ENCODE peak calls at places on chromosomes 7 and 10, in four cellular contexts. P, B, S and T are unnamed samples.
A peak's percentile ranks its signal among the peaks of the same experiment; 100 is the strongest.

GRCh38 chr7:76047305-76047810 is 442 bp downstream of the STYXL1 start:
- DNase-seq in B (no peak), S (no peak), P (no peak), T (no peak)

GRCh38 chr10:7039859-7040258 is 371.0 kb downstream of the SFMBT2 start:
- DNase-seq in B (no peak), S (no peak), P (no peak), T (no peak)

GRCh38 chr10:50325449-50326188 is 74.3 kb upstream of the ASAH2 start:
- DNase-seq in P (peak; percentile 52), S (peak; percentile 51), B (peak; percentile 41), T (peak; percentile 48)

GRCh38 chr7:114944742-114945625 is 23.1 kb downstream of the MDFIC start:
- DNase-seq in S (no peak), B (no peak), P (peak; percentile 31), T (peak; percentile 50)

GRCh38 chr7:64999165-65000004 is 7.1 kb downstream of the ERV3-1 start:
- DNase-seq in B (no peak), S (no peak), P (peak; percentile 57), T (no peak)

GRCh38 chr7:156430109-156430508 is 210.5 kb upstream of the RNF32 start:
- DNase-seq in S (no peak), B (no peak), P (no peak), T (no peak)

GRCh38 chr10:89373916-89374711 is 3.7 kb upstream of the IFIT1B start:
- DNase-seq in P (peak; percentile 91), S (peak; percentile 78), B (no peak), T (no peak)

GRCh38 chr7:39589323-39590111 is 23.3 kb downstream of the YAE1 start:
- DNase-seq in B (peak; percentile 79), P (no peak), S (no peak), T (peak; percentile 78)

GRCh38 chr7:77903597-77903996 is 105.0 kb downstream of the PHTF2 start:
- DNase-seq in S (no peak), B (no peak), P (no peak), T (peak; percentile 50)

GRCh38 chr7:144391823-144392255 is 11.7 kb downstream of the NOBOX start:
- DNase-seq in B (peak; percentile 54), S (peak; percentile 43), P (no peak), T (peak; percentile 83)

GRCh38 chr10:43249151-43249961 is 17.5 kb downstream of the RASGEF1A start:
- DNase-seq in B (no peak), P (no peak), S (no peak), T (no peak)

GRCh38 chr10:132972149-132972985 is 30.0 kb upstream of the CFAP46 start:
- DNase-seq in S (no peak), B (no peak), P (no peak), T (no peak)

GRCh38 chr10:131948501-131948900 is 33.2 kb downstream of the BNIP3 start:
- DNase-seq in S (no peak), B (no peak), P (no peak), T (no peak)

GRCh38 chr7:5339949-5340348 is 57.2 kb downstream of the SLC29A4 start:
- DNase-seq in S (no peak), P (no peak), B (no peak), T (no peak)

GRCh38 chr10:120600871-120601644 is 144.0 kb downstream of the PLPP4 start:
- DNase-seq in S (no peak), P (no peak), B (no peak), T (peak; percentile 66)

GRCh38 chr10:79055100-79055782 is 13.5 kb upstream of the ZMIZ1 start:
- DNase-seq in B (no peak), P (peak; percentile 22), S (no peak), T (no peak)

GRCh38 chr10:6473430-6473829 is 106.6 kb downstream of the PRKCQ start:
- DNase-seq in B (no peak), P (no peak), S (no peak), T (no peak)

GRCh38 chr7:113519447-113519846 is 399.4 kb downstream of the PPP1R3A start:
- DNase-seq in P (no peak), S (no peak), B (no peak), T (no peak)
- TF ChIP-seq POLR2AphosphoS5 in P (no peak), S (no peak), B (no peak), T (no peak)

DNA sequence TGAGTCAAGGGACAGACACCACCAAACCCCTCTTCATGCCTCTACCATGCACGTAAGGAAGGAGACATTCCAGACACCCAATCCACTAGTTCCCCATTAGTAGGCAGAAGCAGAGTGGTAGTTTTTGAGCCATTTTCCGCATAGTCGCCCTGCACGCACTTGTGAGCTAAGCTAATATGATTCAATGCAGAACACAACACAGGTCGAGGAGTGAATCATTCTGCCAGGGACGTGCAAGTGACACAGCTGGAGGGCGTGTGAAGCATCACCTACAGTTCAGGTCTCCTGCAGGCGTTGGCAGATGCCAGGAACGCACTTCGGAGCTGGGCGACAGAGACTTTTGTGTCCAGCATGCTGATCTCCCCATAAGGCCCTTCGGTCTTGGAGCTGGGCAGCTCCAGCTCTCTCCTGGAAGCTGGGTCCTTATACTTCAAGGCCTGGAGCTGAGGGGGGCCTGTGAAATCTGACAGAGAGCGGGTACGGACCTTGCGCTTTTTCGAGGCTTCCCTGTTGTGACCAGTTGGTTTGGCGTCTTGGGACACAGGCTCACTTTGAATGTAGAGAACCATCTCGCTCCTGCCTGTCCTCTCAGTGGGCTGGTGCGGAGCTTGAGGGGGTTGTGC is 102.4 kb downstream of the SVIL start:
- DNase-seq in B (no peak), P (no peak), S (no peak), T (no peak)
- TF ChIP-seq POLR2AphosphoS5 in B (no peak), P (no peak), S (no peak), T (no peak)

GRCh38 chr7:94394399-94395140 is at the start of gene COL1A2:
- DNase-seq in B (no peak), P (peak; percentile 32), S (no peak), T (peak; percentile 78)
- TF ChIP-seq POLR2AphosphoS5 in B (no peak), P (no peak), S (no peak), T (no peak)

DNA sequence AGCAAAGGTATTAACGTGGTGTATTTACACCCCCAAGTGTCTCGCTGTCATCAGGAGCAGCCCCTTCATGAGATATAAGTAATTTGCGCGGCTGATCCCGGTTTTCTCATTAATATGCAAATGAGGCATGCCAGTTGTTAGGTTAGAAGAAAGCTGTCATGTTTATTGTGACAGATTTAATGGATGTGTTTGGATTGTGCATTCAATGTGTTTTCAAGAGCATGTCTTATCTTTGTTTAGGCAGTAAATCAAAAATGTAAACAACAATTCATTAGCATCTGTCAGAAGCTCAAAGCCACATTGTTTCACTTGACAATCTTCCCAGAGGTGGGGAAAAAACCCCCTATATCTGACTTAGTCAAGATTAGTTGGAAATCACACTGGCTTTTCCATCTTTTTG is 56.5 kb upstream of the CTBP2 start:
- DNase-seq in B (no peak), S (no peak), P (no peak), T (no peak)
- TF ChIP-seq POLR2AphosphoS5 in B (no peak), S (no peak), P (no peak), T (no peak)

GRCh38 chr10:24303522-24304310 is 94.8 kb downstream of the KIAA1217 start:
- DNase-seq in P (no peak), S (no peak), B (no peak), T (no peak)

DNA sequence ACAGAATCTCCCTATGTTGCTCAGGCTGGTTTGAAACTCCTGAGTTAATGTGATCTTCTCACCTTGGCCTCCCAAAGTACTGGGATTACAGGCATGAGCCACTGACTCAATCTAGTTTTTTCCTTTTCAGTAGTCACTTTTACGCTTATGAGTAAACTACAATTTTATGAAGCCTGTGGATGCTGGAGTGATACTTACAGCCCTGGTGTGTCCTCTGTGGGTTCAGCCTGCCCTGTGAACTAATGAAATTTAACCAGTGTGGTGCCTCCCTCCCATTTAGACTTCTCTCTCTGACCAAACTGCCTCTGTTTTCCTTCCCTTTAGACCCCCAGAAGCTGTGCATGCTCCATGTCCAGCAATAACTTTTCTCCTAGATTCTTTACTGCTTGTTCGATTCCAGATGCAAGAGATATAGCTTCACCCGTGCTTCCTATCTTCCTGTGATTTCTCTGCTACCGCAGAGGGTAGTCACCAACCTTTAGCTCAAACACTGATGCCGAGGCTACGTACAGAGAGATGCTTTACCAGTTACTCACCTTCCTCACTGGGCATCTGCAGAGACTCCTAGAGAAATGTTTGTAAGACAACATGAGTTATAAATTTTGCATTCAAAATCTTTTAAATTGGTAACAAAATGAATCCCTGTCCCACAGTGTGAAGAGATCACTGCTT is 90.8 kb downstream of the KIAA1217 start:
- DNase-seq in S (no peak), P (no peak), B (no peak), T (no peak)
- TF ChIP-seq POLR2AphosphoS5 in S (no peak), P (no peak), B (no peak), T (no peak)

GRCh38 chr7:100081535-100082102 is at the start of gene ZNF3:
- DNase-seq in P (peak; percentile 98), S (peak; percentile 100), B (peak; percentile 98), T (peak; percentile 100)
- TF ChIP-seq POLR2AphosphoS5 in P (peak; percentile 74), S (peak; percentile 86), B (peak; percentile 85), T (peak; percentile 85)

GRCh38 chr10:69318997-69319727 is 40.9 kb downstream of the HK1 start:
- DNase-seq in B (no peak), S (no peak), P (peak; percentile 84), T (no peak)

GRCh38 chr10:69317175-69318086 is 39.1 kb downstream of the HK1 start:
- DNase-seq in P (no peak), B (no peak), S (no peak), T (no peak)

GRCh38 chr10:69319911-69320316 is 41.6 kb downstream of the HK1 start:
- DNase-seq in S (no peak), P (no peak), B (no peak), T (no peak)

GRCh38 chr10:69316313-69317059 is 38.2 kb downstream of the HK1 start:
- DNase-seq in S (no peak), B (no peak), P (no peak), T (no peak)

DNA sequence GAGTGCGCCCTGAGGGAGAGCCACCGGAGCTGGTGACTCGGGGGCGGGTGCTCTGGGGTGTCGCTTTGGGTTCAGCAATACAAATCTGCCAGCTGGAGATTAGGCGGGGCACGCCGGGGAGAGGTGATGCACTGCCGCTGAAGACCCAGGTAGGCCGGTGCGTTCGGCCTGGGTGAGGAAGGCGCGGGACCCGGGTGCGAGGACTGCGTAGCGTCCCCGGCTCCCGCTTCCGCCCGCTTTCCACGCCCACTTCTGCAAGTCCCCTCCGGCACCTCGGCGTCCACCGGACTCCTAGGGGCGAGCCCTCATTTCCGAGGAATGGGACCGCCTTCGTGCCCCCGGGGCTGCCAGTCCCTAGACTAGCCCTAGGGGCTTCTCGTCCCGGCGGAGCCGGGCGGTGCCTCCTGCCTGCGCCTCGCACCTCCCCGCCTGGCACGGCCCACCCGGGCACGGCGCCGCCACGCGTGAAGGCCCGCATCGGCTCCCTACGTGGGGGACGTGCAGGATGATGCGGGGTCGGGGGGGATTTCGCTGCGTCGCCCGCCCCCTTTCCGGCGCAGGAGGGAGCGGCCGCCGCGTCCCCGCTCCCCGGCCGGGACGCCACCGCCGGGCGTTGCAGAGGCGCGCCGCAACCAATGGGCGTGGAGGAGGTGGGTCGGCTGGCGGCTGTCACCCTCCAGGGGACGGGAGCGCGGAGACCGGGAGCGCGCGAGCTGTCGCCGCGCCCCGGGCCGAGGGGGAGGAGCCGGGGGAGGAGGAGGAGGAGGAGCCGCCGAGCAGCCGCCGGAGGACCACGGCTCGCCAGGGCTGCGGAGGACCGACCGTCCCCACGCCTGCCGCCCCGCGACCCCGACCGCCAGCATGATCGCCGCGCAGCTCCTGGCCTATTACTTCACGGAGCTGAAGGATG is 40.0 kb downstream of the HK1 start:
- DNase-seq in P (peak; percentile 93), S (no peak), B (peak; percentile 59), T (peak; percentile 94)
- TF ChIP-seq POLR2AphosphoS5 in P (peak; percentile 84), S (no peak), B (peak; percentile 49), T (peak; percentile 63)

GRCh38 chr7:36286241-36286640 is 103.4 kb upstream of the ANLN start:
- DNase-seq in B (no peak), S (no peak), P (no peak), T (no peak)
- TF ChIP-seq POLR2AphosphoS5 in B (no peak), S (no peak), P (no peak), T (no peak)

GRCh38 chr7:151075978-151076426 is 4.6 kb downstream of the FASTK start:
- DNase-seq in B (no peak), P (no peak), S (no peak), T (no peak)
- TF ChIP-seq POLR2AphosphoS5 in B (no peak), P (no peak), S (no peak), T (no peak)